ENCODE peak calls at places on chromosomes 13 and 19, in four cellular contexts. K, X, Q and B are unnamed samples. For H3K36me3, the result is how much of the 10 kb centered on the place peaks cover.

GRCh38 chr13:112132142-112132541 is 65.2 kb downstream of the SOX1 start:
- DNase-seq in K (no peak), X (no peak), Q (no peak), B (no peak)

GRCh38 chr13:88097541-88097940 is 426.4 kb downstream of the SLITRK5 start:
- DNase-seq in K (no peak), X (no peak), Q (no peak), B (no peak)

GRCh38 chr13:40377783-40378182 is 288.7 kb downstream of the FOXO1 start:
- DNase-seq in K (no peak), X (no peak), Q (no peak), B (no peak)

GRCh38 chr13:73754727-73755292 is 379.4 kb downstream of the KLF12 start:
- DNase-seq in K (no peak), X (no peak), Q (no peak), B (no peak)

GRCh38 chr13:22103628-22104027 is 432.8 kb downstream of the FGF9 start:
- DNase-seq in K (no peak), X (no peak), Q (no peak), B (no peak)

GRCh38 chr13:28657784-28658538 is 969 bp upstream of the POMP start:
- DNase-seq in K (no peak), X (no peak), Q (no peak), B (no peak)

GRCh38 chr19:3983936-3984583 is 1.2 kb downstream of the EEF2 start:
- DNase-seq in K (peak), X (no peak), Q (peak), B (no peak)

GRCh38 chr19:35264281-35265125 is 4.3 kb upstream of the USF2 start:
- DNase-seq in K (peak), X (peak), Q (peak), B (no peak)

GRCh38 chr13:49110122-49110831 is 109.9 kb upstream of the MLNR start:
- DNase-seq in K (peak), X (peak), Q (peak), B (peak)

GRCh38 chr19:22422220-22422619 is at the start of gene ZNF98:
- DNase-seq in K (no peak), X (peak), Q (no peak), B (peak)

GRCh38 chr13:30039506-30039905 is 189.1 kb upstream of the UBL3 start:
- DNase-seq in K (no peak), X (no peak), Q (no peak), B (no peak)

GRCh38 chr19:2534374-2535050 is 58.6 kb downstream of the GADD45B start:
- DNase-seq in K (no peak), X (no peak), Q (no peak), B (no peak)
- H3K36me3 ChIP-seq in K (under half), X (under half), Q (under half), B (under half)

GRCh38 chr13:35190241-35190640 is 248.2 kb downstream of the NBEA start:
- DNase-seq in K (no peak), X (no peak), Q (no peak), B (no peak)
- H3K4me3 ChIP-seq in K (no peak), X (no peak), Q (no peak), B (no peak)

GRCh38 chr19:40759352-40759751 is 8.3 kb downstream of the SNRPA start:
- DNase-seq in K (no peak), X (no peak), Q (no peak), B (no peak)

GRCh38 chr19:40762754-40763153 is 11.8 kb downstream of the SNRPA start:
- DNase-seq in K (no peak), X (no peak), Q (no peak), B (no peak)

GRCh38 chr19:40768936-40769335 is 6.4 kb upstream of the MIA start:
- DNase-seq in K (no peak), X (no peak), Q (no peak), B (no peak)

GRCh38 chr19:40758491-40758890 is 7.5 kb downstream of the SNRPA start:
- DNase-seq in K (no peak), X (no peak), Q (no peak), B (no peak)

GRCh38 chr19:40763963-40764362 is 11.4 kb upstream of the MIA start:
- DNase-seq in K (no peak), X (no peak), Q (no peak), B (no peak)
- H3K36me3 ChIP-seq in K (half or more), X (under half), Q (half or more), B (half or more)

DNA sequence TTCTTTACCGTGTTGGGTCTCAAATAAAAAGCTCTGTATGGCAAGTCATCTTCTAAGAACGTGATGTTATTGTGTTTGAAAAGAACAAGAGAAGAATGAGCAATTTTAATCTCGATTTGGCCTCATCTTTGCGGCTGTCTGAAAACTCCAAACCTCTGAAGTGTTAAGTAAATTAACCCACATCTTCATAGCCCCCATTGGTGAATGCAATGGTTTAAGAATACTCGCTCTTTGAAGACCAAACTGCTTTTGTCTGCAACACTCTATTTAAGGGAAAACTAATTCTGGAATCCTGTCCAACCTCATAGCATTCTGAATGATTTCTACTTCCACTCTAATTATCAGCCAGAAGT is 56.9 kb upstream of the SCEL start:
- DNase-seq in K (no peak), X (no peak), Q (no peak), B (no peak)
- H3K4me3 ChIP-seq in K (peak), X (peak), Q (peak), B (peak)

DNA sequence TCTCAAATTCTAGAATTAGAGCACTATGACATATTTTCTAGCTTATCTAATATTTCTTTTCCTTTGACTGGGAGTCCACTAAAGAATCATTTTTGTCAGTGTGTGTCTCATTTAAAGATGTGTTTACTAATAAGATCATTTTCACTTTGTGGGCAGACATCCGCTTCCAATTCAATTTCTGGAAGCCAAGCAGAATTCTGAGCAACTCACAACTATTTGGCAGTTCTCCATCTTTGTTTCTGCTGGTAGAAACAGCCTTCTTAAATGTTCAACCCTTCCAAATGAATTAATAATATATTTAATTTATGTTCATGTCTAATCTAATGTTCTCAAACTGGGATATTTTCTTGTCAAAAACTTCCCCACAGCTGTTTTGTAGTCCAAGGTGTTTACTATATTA is 411.8 kb downstream of the KCTD12 start:
- DNase-seq in K (no peak), X (no peak), Q (no peak), B (no peak)
- H3K36me3 ChIP-seq in K (under half), X (under half), Q (under half), B (under half)

DNA sequence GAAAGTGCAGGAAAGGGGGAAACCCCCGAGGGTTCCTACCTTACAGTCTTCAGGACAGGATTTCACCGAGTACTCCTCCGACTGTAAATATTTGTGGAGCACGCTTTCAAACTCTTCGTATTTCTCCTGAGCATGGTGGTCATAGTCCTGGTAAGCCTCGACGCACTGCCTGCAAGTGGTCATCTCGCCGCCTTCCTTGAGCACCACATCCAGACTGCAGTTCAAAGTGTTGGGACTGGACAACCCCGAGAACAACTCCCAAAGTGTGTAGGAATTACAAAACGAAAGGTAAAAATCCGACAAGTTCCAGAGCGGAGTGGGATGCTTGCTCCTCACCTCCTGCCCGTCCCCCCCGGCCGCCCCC is 349.7 kb downstream of the LIG4 start:
- DNase-seq in K (no peak), X (no peak), Q (no peak), B (no peak)
- H3K4me3 ChIP-seq in K (peak), X (no peak), Q (peak), B (peak)